ENCODE peak calls at places on chromosomes 13 and 19, in four cellular contexts. H, E, S and F are unnamed samples.

GRCh38 chr19:5172859-5173577 is 167.6 kb downstream of the PTPRS start:
- DNase-seq in H (peak; percentile 14), E (peak; percentile 59), S (peak; percentile 79), F (peak; percentile 99)

GRCh38 chr19:2048959-2049740 is 1.9 kb downstream of the MKNK2 start:
- DNase-seq in H (no peak), E (no peak), S (no peak), F (no peak)

GRCh38 chr19:45878043-45878794 is 7.7 kb downstream of the IRF2BP1 start:
- DNase-seq in H (no peak), E (no peak), S (no peak), F (no peak)

GRCh38 chr13:19952850-19953249 is 5.7 kb upstream of the ZMYM2 start:
- DNase-seq in H (no peak), E (no peak), S (no peak), F (no peak)

GRCh38 chr13:98105929-98106336 is 37.0 kb upstream of the FARP1 start:
- DNase-seq in H (no peak), E (no peak), S (peak; percentile 33), F (no peak)

GRCh38 chr13:110312669-110313031 is 5.6 kb downstream of the COL4A2 start:
- DNase-seq in H (peak; percentile 52), E (peak; percentile 81), S (no peak), F (peak; percentile 67)

GRCh38 chr13:113854238-113855011 is 9.5 kb downstream of the GAS6 start:
- DNase-seq in H (no peak), E (no peak), S (no peak), F (no peak)

GRCh38 chr19:49930483-49931011 is 1.2 kb upstream of the NUP62 start:
- DNase-seq in H (peak; percentile 40), E (no peak), S (peak; percentile 56), F (no peak)

GRCh38 chr19:14554382-14554812 is 17.5 kb downstream of the NDUFB7 start:
- DNase-seq in H (peak; percentile 51), E (no peak), S (no peak), F (no peak)

GRCh38 chr13:73082471-73082870 is 23.7 kb downstream of the KLF5 start:
- DNase-seq in H (peak; percentile 33), E (no peak), S (no peak), F (no peak)

GRCh38 chr13:39998166-39998565 is 342.7 kb downstream of the COG6 start:
- DNase-seq in H (no peak), E (no peak), S (no peak), F (no peak)

GRCh38 chr13:32850311-32851052 is 165.7 kb upstream of the KL start:
- DNase-seq in H (no peak), E (no peak), S (no peak), F (peak; percentile 16)

GRCh38 chr19:1762243-1763140 is 9.2 kb downstream of the ONECUT3 start:
- DNase-seq in H (no peak), E (no peak), S (no peak), F (no peak)

GRCh38 chr13:94362411-94362909 is 117.0 kb downstream of the DCT start:
- DNase-seq in H (peak; percentile 93), E (peak; percentile 63), S (peak; percentile 95), F (peak; percentile 38)

GRCh38 chr13:89455741-89456140 is 1784.6 kb downstream of the SLITRK5 start:
- DNase-seq in H (no peak), E (no peak), S (no peak), F (no peak)

GRCh38 chr13:31846984-31847752 is 107.8 kb downstream of the RXFP2 start:
- DNase-seq in H (peak; percentile 29), E (no peak), S (no peak), F (no peak)

GRCh38 chr19:54201172-54201701 is 579 bp downstream of the RPS9 start:
- DNase-seq in H (no peak), E (no peak), S (no peak), F (no peak)

GRCh38 chr13:59176775-59177174 is 987.0 kb downstream of the DIAPH3 start:
- DNase-seq in H (peak; percentile 51), E (no peak), S (peak; percentile 59), F (no peak)

GRCh38 chr13:33312150-33312908 is 26.8 kb upstream of the STARD13 start:
- DNase-seq in H (peak; percentile 56), E (no peak), S (peak; percentile 47), F (no peak)

GRCh38 chr19:11480927-11481776 is at the start of gene ELAVL3:
- DNase-seq in H (no peak), E (no peak), S (peak; percentile 55), F (no peak)

GRCh38 chr19:45099465-45100201 is 6.7 kb downstream of the PPP1R37 start:
- DNase-seq in H (no peak), E (no peak), S (no peak), F (no peak)

GRCh38 chr13:103878891-103879605 is 812.8 kb upstream of the SLC10A2 start:
- DNase-seq in H (peak; percentile 35), E (no peak), S (no peak), F (no peak)

GRCh38 chr13:70171151-70171550 is 62.9 kb upstream of the KLHL1 start:
- DNase-seq in H (no peak), E (no peak), S (no peak), F (no peak)

DNA sequence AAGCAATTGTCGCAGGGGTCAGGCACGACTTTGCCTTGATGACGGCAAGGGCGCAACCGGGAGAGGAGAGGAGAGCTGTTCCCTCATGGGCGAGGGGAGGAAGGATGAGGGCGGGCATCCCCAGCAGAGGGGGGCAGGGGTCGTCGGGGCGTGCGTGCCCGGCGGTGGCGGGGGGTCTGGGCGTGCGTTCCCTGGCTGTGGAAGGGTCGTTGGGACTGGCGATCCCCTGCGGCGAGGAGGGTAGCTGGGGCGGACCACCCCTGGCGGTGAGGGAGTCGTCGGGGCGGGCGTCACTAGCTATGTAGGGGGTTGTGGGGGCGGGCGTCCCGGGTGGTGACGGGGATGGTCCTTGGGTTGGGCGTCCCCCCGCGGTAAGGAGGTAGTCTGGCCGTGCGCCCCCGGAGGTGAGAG is 1.7 kb downstream of the COMP start:
- DNase-seq in H (no peak), E (no peak), S (no peak), F (no peak)
- H3K27me3 ChIP-seq in H (peaks cover 58% of the 10 kb centered on the region), E (peaks cover 79% of the 10 kb centered on the region), S (peaks cover 50% of the 10 kb centered on the region), F (peaks cover 36% of the 10 kb centered on the region)

DNA sequence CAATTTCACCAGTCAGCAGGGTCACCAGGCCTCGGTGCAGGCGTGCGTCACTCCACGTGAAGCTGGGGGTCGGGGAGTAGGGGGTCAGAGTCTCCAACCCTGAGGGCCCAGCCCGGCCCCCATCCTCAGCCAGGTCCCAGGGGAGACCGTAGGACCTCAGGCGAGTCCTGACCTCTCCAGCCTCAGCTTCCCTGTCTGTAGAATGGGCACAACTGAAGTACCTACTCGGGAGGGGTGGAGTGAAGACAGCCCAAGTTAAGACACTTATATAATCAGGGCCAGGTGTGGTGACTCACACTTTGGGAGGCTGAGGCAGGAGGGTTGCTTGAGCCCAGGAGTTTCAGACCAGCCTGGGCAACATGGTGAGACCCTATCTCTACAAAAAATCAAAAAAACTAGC is 2.7 kb upstream of the SPACA4 start:
- DNase-seq in H (no peak), E (no peak), S (no peak), F (no peak)
- H3K27me3 ChIP-seq in H (no peaks in the 10 kb centered on the region), E (peaks cover 7% of the 10 kb centered on the region), S (no peaks in the 10 kb centered on the region), F (no peaks in the 10 kb centered on the region)

GRCh38 chr13:86731987-86732386 is 932.8 kb upstream of the SLITRK6 start:
- DNase-seq in H (no peak), E (no peak), S (no peak), F (no peak)

GRCh38 chr13:86725105-86725504 is 925.9 kb upstream of the SLITRK6 start:
- DNase-seq in H (peak; percentile 56), E (no peak), S (peak; percentile 1), F (no peak)

DNA sequence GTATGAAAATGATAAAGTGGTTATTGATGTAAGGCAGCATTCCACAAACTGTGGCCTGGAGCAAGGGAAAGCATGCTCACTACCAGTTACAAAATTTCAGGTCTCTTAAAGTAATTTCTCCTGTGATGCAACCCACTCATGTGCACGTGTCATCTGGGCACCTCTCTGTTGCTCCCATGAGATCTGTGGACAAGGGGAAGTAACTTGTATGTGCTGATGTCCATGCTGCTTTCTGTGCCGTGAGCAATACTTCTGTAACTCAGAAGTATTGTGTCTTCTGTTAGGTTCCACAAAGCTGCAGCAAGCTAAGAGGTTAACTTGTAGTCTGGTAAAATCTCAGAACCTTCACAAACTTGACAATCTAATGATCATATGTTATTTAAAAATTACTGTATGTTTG is 930.0 kb upstream of the SLITRK6 start:
- DNase-seq in H (no peak), E (no peak), S (no peak), F (no peak)
- H3K27me3 ChIP-seq in H (no peaks in the 10 kb centered on the region), E (no peaks in the 10 kb centered on the region), S (no peaks in the 10 kb centered on the region), F (no peaks in the 10 kb centered on the region)

GRCh38 chr13:78600317-78600899 is 2.9 kb downstream of the POU4F1 start:
- DNase-seq in H (no peak), E (no peak), S (no peak), F (no peak)

GRCh38 chr13:78603240-78603947 is at the start of gene POU4F1:
- DNase-seq in H (peak; percentile 88), E (no peak), S (peak; percentile 94), F (no peak)

GRCh38 chr13:78601124-78601885 is 2.0 kb downstream of the POU4F1 start:
- DNase-seq in H (no peak), E (no peak), S (peak; percentile 35), F (no peak)

GRCh38 chr13:78602561-78603239 is 652 bp downstream of the POU4F1 start:
- DNase-seq in H (no peak), E (no peak), S (peak; percentile 61), F (no peak)

GRCh38 chr13:78601886-78602560 is 1.3 kb downstream of the POU4F1 start:
- DNase-seq in H (no peak), E (no peak), S (no peak), F (no peak)
- H3K27me3 ChIP-seq in H (peaks cover 83% of the 10 kb centered on the region), E (peaks cover 90% of the 10 kb centered on the region), S (peaks cover 94% of the 10 kb centered on the region), F (peaks cover 68% of the 10 kb centered on the region)

GRCh38 chr19:8881512-8881911 is 49.3 kb downstream of the MBD3L1 start:
- DNase-seq in H (no peak), E (no peak), S (no peak), F (no peak)
- H3K27me3 ChIP-seq in H (no peaks in the 10 kb centered on the region), E (no peaks in the 10 kb centered on the region), S (peaks cover 5% of the 10 kb centered on the region), F (no peaks in the 10 kb centered on the region)

GRCh38 chr13:23330356-23330755 is 103.1 kb downstream of the SACS start:
- DNase-seq in H (no peak), E (no peak), S (no peak), F (no peak)
- H3K27me3 ChIP-seq in H (no peaks in the 10 kb centered on the region), E (no peaks in the 10 kb centered on the region), S (no peaks in the 10 kb centered on the region), F (no peaks in the 10 kb centered on the region)

GRCh38 chr13:37023871-37024270 is 23.3 kb downstream of the EXOSC8 start:
- DNase-seq in H (no peak), E (no peak), S (peak; percentile 11), F (no peak)
- H3K27me3 ChIP-seq in H (no peaks in the 10 kb centered on the region), E (no peaks in the 10 kb centered on the region), S (no peaks in the 10 kb centered on the region), F (no peaks in the 10 kb centered on the region)

DNA sequence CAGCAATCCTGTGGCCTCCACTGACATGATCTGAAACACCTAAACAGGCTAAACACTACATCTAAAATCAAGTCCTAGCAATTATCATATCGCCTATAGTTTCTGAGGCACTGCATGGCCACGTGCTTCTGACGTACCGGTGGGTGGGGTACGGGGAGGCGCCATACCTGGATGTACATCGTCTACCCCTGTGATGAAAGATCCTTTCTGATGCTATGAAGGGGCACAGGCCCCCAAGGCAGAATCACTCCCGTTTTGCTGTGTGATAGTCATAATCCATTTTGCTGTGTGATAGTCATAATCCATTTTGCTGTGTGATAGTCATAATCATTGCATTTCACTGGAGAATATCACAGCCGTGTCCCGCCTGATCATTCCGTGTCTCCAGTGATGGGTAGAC is 118.7 kb upstream of the SOX1 start:
- DNase-seq in H (no peak), E (no peak), S (no peak), F (no peak)
- H3K27me3 ChIP-seq in H (no peaks in the 10 kb centered on the region), E (no peaks in the 10 kb centered on the region), S (peaks cover 46% of the 10 kb centered on the region), F (no peaks in the 10 kb centered on the region)